ENCODE peak calls at places on chromosomes 13 and 19, in seven cellular contexts. L is T-helper 2 cell; T is T follicular helper cell; D is activated naive CD4-positive, alpha-beta T cell treated with anti-CD3 and anti-CD28 coated beads for 36 hours; Q is stimulated activated CD4-positive, alpha-beta T cell treated with anti-CD3 and anti-CD28 coated beads, Interleukin-1b, Interleukin-23, amount 100 ng/mL, for 1 hour; P is psoas muscle; S is frontal cortex. A is an unnamed sample.

GRCh38 chr19:10168386-10168948 is 26.3 kb downstream of the DNMT1 start:
- DNase-seq in D (no peak), P (no peak), Q (no peak), S (no peak), T (no peak), L (no peak), A (no peak)

GRCh38 chr13:23679214-23679613 is 109.0 kb downstream of the TNFRSF19 start:
- DNase-seq in Q (no peak), S (no peak), D (peak), T (no peak), P (no peak), L (no peak), A (no peak)

GRCh38 chr13:20967340-20967739 is 64.8 kb upstream of the XPO4 start:
- DNase-seq in P (no peak), Q (no peak), T (no peak), D (no peak), S (no peak), L (no peak), A (no peak)

GRCh38 chr13:91329736-91330135 is 17.8 kb upstream of the MIR17HG start:
- DNase-seq in Q (no peak), T (no peak), D (no peak), P (no peak), L (no peak), S (no peak), A (no peak)

GRCh38 chr19:56333506-56333905 is 18.9 kb upstream of the ZSCAN5A start:
- DNase-seq in D (peak), S (no peak), P (no peak), T (peak), Q (no peak), L (no peak), A (no peak)

GRCh38 chr19:4279530-4280422 is 710 bp downstream of the SHD start:
- DNase-seq in S (no peak), D (no peak), T (no peak), Q (no peak), L (no peak), P (no peak), A (no peak)

GRCh38 chr19:39372047-39372802 is 18.7 kb downstream of the PAF1 start:
- DNase-seq in D (no peak), Q (no peak), L (no peak), P (peak), S (no peak), T (no peak), A (no peak)

GRCh38 chr13:44108345-44108858 is 228.7 kb downstream of the LACC1 start:
- DNase-seq in T (no peak), D (no peak), S (no peak), Q (no peak), P (no peak), L (no peak), A (no peak)

GRCh38 chr13:85254641-85255040 is 544.6 kb downstream of the SLITRK6 start:
- DNase-seq in D (no peak), Q (no peak), S (no peak), P (no peak), T (no peak), L (no peak), A (no peak)

GRCh38 chr19:4660181-4660791 is 9.9 kb downstream of the MYDGF start:
- DNase-seq in T (no peak), Q (no peak), D (peak), S (no peak), L (no peak), P (no peak), A (no peak)

GRCh38 chr19:49196527-49197240 is 39.1 kb downstream of the TRPM4 start:
- DNase-seq in L (no peak), D (no peak), T (no peak), Q (no peak), S (peak), P (peak), A (no peak)

A was measured in SK-N-MC.